ENCODE peak calls at places on chromosomes 7 and 10, in eight cellular contexts. X, D, O, E, T, R, C and I are unnamed samples.

GRCh38 chr7:4074994-4075393 is 607.1 kb upstream of the FOXK1 start:
- DNase-seq in X (no peak), D (no peak), O (no peak), E (no peak), T (no peak), R (no peak), C (no peak), I (no peak)

GRCh38 chr7:132225216-132226030 is 350.8 kb downstream of the PLXNA4 start:
- DNase-seq in X (no peak), D (no peak), O (no peak), E (no peak), T (no peak), R (peak; percentile 24), C (no peak), I (no peak)

GRCh38 chr10:95758351-95759025 is 2.5 kb downstream of the ENTPD1 start:
- DNase-seq in X (no peak), D (no peak), O (peak; percentile 93), E (no peak), T (no peak), R (no peak), C (peak; percentile 28), I (no peak)

GRCh38 chr7:22499044-22499443 is 944 bp downstream of the STEAP1B start:
- DNase-seq in X (peak; percentile 38), D (no peak), O (no peak), E (no peak), T (no peak), R (no peak), C (no peak), I (no peak)

GRCh38 chr10:117757121-117757795 is 214.7 kb downstream of the EMX2 start:
- DNase-seq in X (peak; percentile 65), D (no peak), O (no peak), E (no peak), T (no peak), R (no peak), C (no peak), I (no peak)

GRCh38 chr10:47299989-47300931 is at the start of gene GDF10:
- DNase-seq in X (no peak), D (no peak), O (no peak), E (no peak), T (no peak), R (no peak), C (peak; percentile 5), I (no peak)

GRCh38 chr10:102375250-102375649 is 20.3 kb upstream of the NFKB2 start:
- DNase-seq in X (no peak), D (no peak), O (no peak), E (no peak), T (no peak), R (no peak), C (no peak), I (no peak)

GRCh38 chr7:19369182-19369581 is 224.0 kb upstream of the FERD3L start:
- DNase-seq in X (no peak), D (no peak), O (no peak), E (no peak), T (no peak), R (no peak), C (no peak), I (no peak)

GRCh38 chr10:86958109-86958830 is at the start of gene SNCG:
- DNase-seq in X (no peak), D (no peak), O (no peak), E (peak; percentile 65), T (no peak), R (peak; percentile 68), C (peak; percentile 32), I (no peak)

GRCh38 chr7:69738396-69738889 is 140.2 kb downstream of the AUTS2 start:
- DNase-seq in X (peak; percentile 40), D (no peak), O (peak; percentile 88), E (no peak), T (no peak), R (no peak), C (peak; percentile 26), I (no peak)

GRCh38 chr7:84117304-84117703 is 77.3 kb downstream of the SEMA3A start:
- DNase-seq in X (no peak), D (no peak), O (no peak), E (peak; percentile 55), T (no peak), R (no peak), C (no peak), I (no peak)

GRCh38 chr10:70302292-70302691 is 18.5 kb upstream of the NPFFR1 start:
- DNase-seq in X (peak; percentile 75), D (no peak), O (no peak), E (no peak), T (no peak), R (no peak), C (peak; percentile 77), I (no peak)

GRCh38 chr10:30413996-30414576 is 19.9 kb upstream of the MAP3K8 start:
- DNase-seq in X (peak; percentile 72), D (peak; percentile 26), O (peak; percentile 79), E (no peak), T (no peak), R (no peak), C (peak; percentile 86), I (peak; percentile 55)

GRCh38 chr10:33917069-33917468 is 582.6 kb upstream of the NRP1 start:
- DNase-seq in X (no peak), D (no peak), O (no peak), E (no peak), T (no peak), R (no peak), C (no peak), I (no peak)

GRCh38 chr10:124351481-124352220 is 67.1 kb downstream of the OAT start:
- DNase-seq in X (no peak), D (no peak), O (no peak), E (no peak), T (no peak), R (no peak), C (no peak), I (no peak)

GRCh38 chr10:7121154-7121797 is 289.6 kb downstream of the SFMBT2 start:
- DNase-seq in X (no peak), D (peak; percentile 81), O (peak; percentile 61), E (no peak), T (no peak), R (peak; percentile 62), C (peak; percentile 4), I (peak; percentile 85)

GRCh38 chr7:30166155-30166840 is 31.5 kb downstream of the MTURN start:
- DNase-seq in X (no peak), D (no peak), O (no peak), E (no peak), T (no peak), R (no peak), C (no peak), I (no peak)

GRCh38 chr10:47047577-47048532 is 136.6 kb downstream of the PTPN20 start:
- DNase-seq in X (peak; percentile 70), D (peak; percentile 67), O (peak; percentile 76), E (peak; percentile 87), T (no peak), R (peak; percentile 87), C (peak; percentile 89), I (peak; percentile 67)

GRCh38 chr10:74977913-74978847 is 133.3 kb upstream of the SAMD8 start:
- DNase-seq in X (no peak), D (peak; percentile 38), O (peak; percentile 92), E (no peak), T (no peak), R (no peak), C (no peak), I (peak; percentile 53)

GRCh38 chr7:85234746-85235145 is 47.9 kb upstream of the SEMA3D start:
- DNase-seq in X (no peak), D (no peak), O (no peak), E (no peak), T (no peak), R (no peak), C (no peak), I (no peak)
- H3K4me3 ChIP-seq in X (no peak overlapping the region), D (no peak overlapping the region), O (no peak overlapping the region), E (no peak overlapping the region), T (no peak overlapping the region), R (no peak overlapping the region), C (no peak overlapping the region), I (no peak overlapping the region)

GRCh38 chr7:143284591-143285453 is at the start of gene TMEM139:
- DNase-seq in X (no peak), D (no peak), O (no peak), E (no peak), T (no peak), R (no peak), C (no peak), I (no peak)

GRCh38 chr7:143281529-143281928 is 3.2 kb upstream of the TMEM139 start:
- DNase-seq in X (no peak), D (no peak), O (no peak), E (no peak), T (no peak), R (no peak), C (no peak), I (no peak)

GRCh38 chr7:143282124-143282523 is 2.6 kb upstream of the TMEM139 start:
- DNase-seq in X (no peak), D (no peak), O (no peak), E (no peak), T (no peak), R (no peak), C (no peak), I (no peak)

GRCh38 chr7:143285454-143285756 is 647 bp downstream of the TMEM139 start:
- DNase-seq in X (no peak), D (no peak), O (no peak), E (no peak), T (peak; percentile 61), R (no peak), C (no peak), I (no peak)

DNA sequence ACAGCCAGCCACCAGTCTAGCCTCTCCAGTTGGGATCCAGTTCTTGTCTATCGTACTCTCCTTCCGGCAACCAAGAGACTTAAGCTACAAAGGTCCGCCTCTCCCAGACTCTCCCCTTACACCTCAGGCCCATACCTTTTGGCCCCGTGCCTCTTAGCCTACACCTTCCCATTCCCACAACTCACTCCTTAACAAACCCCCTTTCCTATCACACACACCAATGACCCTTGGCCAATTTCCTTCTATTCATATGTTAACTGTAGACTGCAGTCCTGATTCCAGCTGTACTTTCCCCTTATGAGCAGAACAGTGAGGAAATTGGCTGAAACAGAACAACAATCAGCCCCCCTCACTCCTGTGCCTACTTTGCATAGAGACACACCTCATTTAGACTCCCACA is 1.4 kb upstream of the TMEM139 start:
- DNase-seq in X (no peak), D (no peak), O (no peak), E (no peak), T (no peak), R (no peak), C (no peak), I (no peak)
- H3K4me3 ChIP-seq in X (no peak overlapping the region), D (no peak overlapping the region), O (no peak overlapping the region), E (no peak overlapping the region), T (no peak overlapping the region), R (no peak overlapping the region), C (no peak overlapping the region), I (peak overlapping the region; percentile 9)

GRCh38 chr7:106009511-106010226 is 46.6 kb downstream of the CDHR3 start:
- DNase-seq in X (peak; percentile 98), D (peak; percentile 78), O (peak; percentile 63), E (peak; percentile 96), T (peak; percentile 78), R (peak; percentile 90), C (peak; percentile 96), I (peak; percentile 71)
- H3K4me3 ChIP-seq in X (peak overlapping the region; percentile 23), D (no peak overlapping the region), O (no peak overlapping the region), E (peak overlapping the region; percentile 4), T (no peak overlapping the region), R (no peak overlapping the region), C (no peak overlapping the region), I (no peak overlapping the region)

DNA sequence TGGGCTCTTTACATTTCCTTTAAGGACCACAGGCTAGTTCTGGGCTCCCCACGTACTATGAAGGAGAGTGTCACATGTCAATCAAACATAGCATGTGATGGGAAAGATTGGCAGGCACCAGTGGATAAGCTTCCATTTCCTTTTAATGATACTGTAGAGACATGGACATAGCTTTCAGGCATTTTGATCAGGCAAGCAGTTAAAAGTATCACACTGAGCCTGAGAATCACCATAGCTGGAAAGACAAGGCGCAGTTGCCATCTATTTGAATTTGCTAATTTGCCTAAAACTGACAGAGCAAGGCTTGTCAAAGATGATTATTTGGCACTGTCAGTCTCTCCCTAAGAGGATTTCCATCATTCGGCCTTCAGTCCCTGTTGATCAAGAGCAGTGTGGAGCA is 263.4 kb upstream of the TAC1 start:
- DNase-seq in X (no peak), D (no peak), O (no peak), E (no peak), T (no peak), R (no peak), C (no peak), I (no peak)
- H3K4me3 ChIP-seq in X (no peak overlapping the region), D (no peak overlapping the region), O (no peak overlapping the region), E (no peak overlapping the region), T (no peak overlapping the region), R (no peak overlapping the region), C (no peak overlapping the region), I (no peak overlapping the region)